ENCODE peak calls at places on chromosomes 16 and 17, in four cellular contexts. R is neural crest cell, G is fibroblast of mammary gland, F is LNCaP clone FGC. C is an unnamed sample.

GRCh38 chr16:47925811-47926460 is 229.9 kb downstream of the ABCC12 start:
- DNase-seq in F (no peak), R (no peak), G (no peak), C (no peak)

GRCh38 chr16:50502616-50503000 is 45.6 kb upstream of the NKD1 start:
- DNase-seq in F (no peak), R (no peak), G (no peak), C (no peak)

GRCh38 chr16:53829186-53829747 is 125.3 kb downstream of the FTO start:
- DNase-seq in R (no peak), F (no peak), G (peak; percentile 45), C (no peak)

GRCh38 chr16:56551796-56552738 is 12.8 kb upstream of the MT4 start:
- DNase-seq in F (peak; percentile 95), G (no peak), R (no peak), C (no peak)

GRCh38 chr16:66266436-66267286 is 99.8 kb upstream of the CDH5 start:
- DNase-seq in R (no peak), G (peak; percentile 98), F (no peak), C (no peak)

GRCh38 chr17:56284501-56284900 is 131.2 kb downstream of the ANKFN1 start:
- DNase-seq in F (no peak), R (no peak), G (no peak), C (no peak)

GRCh38 chr17:68863091-68863652 is 92.0 kb downstream of the ABCA8 start:
- DNase-seq in R (no peak), F (no peak), G (no peak), C (no peak)

GRCh38 chr16:20910781-20911321 is 10.3 kb downstream of the LYRM1 start:
- DNase-seq in R (no peak), G (peak; percentile 95), F (no peak), C (no peak)

GRCh38 chr17:70808596-70808995 is 639.3 kb downstream of the KCNJ2 start:
- DNase-seq in G (no peak), F (no peak), R (no peak), C (peak; percentile 2)

GRCh38 chr16:79329967-79330366 is 270.6 kb downstream of the MAF start:
- DNase-seq in G (no peak), R (no peak), F (no peak), C (no peak)

GRCh38 chr17:4492762-4493561 is 5.7 kb upstream of the SPNS2 start:
- DNase-seq in G (peak; percentile 30), F (peak; percentile 23), R (peak; percentile 95), C (no peak)

GRCh38 chr16:4159726-4160125 is 43.5 kb upstream of the ADCY9 start:
- DNase-seq in G (peak; percentile 38), F (no peak), R (no peak), C (no peak)

GRCh38 chr16:27698266-27698665 is 148.3 kb downstream of the KATNIP start:
- DNase-seq in F (no peak), R (peak; percentile 50), G (no peak), C (no peak)

GRCh38 chr17:13297198-13297597 is 279.4 kb upstream of the ELAC2 start:
- DNase-seq in R (no peak), F (peak; percentile 85), G (no peak), C (no peak)

GRCh38 chr16:71933913-71934696 is 38.8 kb downstream of the IST1 start:
- DNase-seq in F (no peak), G (peak; percentile 65), R (no peak), C (no peak)

GRCh38 chr16:48383877-48384304 is 1.3 kb downstream of the SIAH1 start:
- DNase-seq in F (peak; percentile 65), G (no peak), R (no peak), C (peak; percentile 34)

GRCh38 chr16:426906-427249 is 1.4 kb downstream of the RAB11FIP3 start:
- DNase-seq in F (no peak), R (no peak), G (no peak), C (no peak)

GRCh38 chr16:22070361-22071351 is 21.7 kb upstream of the VWA3A start:
- DNase-seq in G (peak; percentile 86), R (no peak), F (peak; percentile 41), C (no peak)

GRCh38 chr16:77304883-77305282 is 105.7 kb downstream of the SYCE1L start:
- DNase-seq in G (no peak), F (peak; percentile 87), R (no peak), C (no peak)

GRCh38 chr16:46896314-46896968 is 12.3 kb downstream of the GPT2 start:
- DNase-seq in F (no peak), G (peak; percentile 41), R (no peak), C (no peak)

GRCh38 chr17:68613739-68614298 is 12.7 kb upstream of the FAM20A start:
- DNase-seq in R (peak; percentile 51), F (no peak), G (peak; percentile 75), C (peak; percentile 34)

GRCh38 chr17:43983515-43984411 is 20.7 kb upstream of the NAGS start:
- DNase-seq in G (no peak), R (peak; percentile 26), F (no peak), C (no peak)

GRCh38 chr17:61338874-61339478 is 60.7 kb upstream of the TBX2 start:
- DNase-seq in G (peak; percentile 90), F (no peak), R (no peak), C (no peak)

GRCh38 chr17:81295678-81296381 is 723 bp upstream of the SLC38A10 start:
- DNase-seq in R (no peak), F (peak; percentile 63), G (peak; percentile 39), C (peak; percentile 74)

GRCh38 chr17:40765657-40766056 is 6.3 kb downstream of the KRT26 start:
- DNase-seq in G (no peak), R (no peak), F (no peak), C (no peak)

GRCh38 chr17:951388-952132 is 28.0 kb downstream of the NXN start:
- DNase-seq in G (peak; percentile 86), R (peak; percentile 42), F (no peak), C (no peak)

GRCh38 chr16:69267633-69268032 is 43.5 kb upstream of the VPS4A start:
- DNase-seq in G (no peak), F (no peak), R (no peak), C (no peak)

GRCh38 chr17:19005789-19006430 is 1.3 kb upstream of the FAM83G start:
- DNase-seq in G (no peak), R (no peak), F (no peak), C (no peak)

GRCh38 chr17:59783221-59784016 is 76.0 kb downstream of the VMP1 start:
- DNase-seq in F (no peak), R (no peak), G (peak; percentile 79), C (no peak)

GRCh38 chr17:64273006-64273405 is 9.9 kb upstream of the TEX2 start:
- DNase-seq in R (no peak), G (no peak), F (no peak), C (no peak)

GRCh38 chr17:2063306-2064146 is 8.6 kb downstream of the HIC1 start:
- DNase-seq in G (peak; percentile 88), F (no peak), R (no peak), C (no peak)

GRCh38 chr17:36212958-36213357 is 2.1 kb downstream of the CCL4L2 start:
- DNase-seq in R (no peak), G (no peak), F (no peak), C (no peak)

GRCh38 chr17:82350182-82351030 is 8.6 kb upstream of the TEX19 start:
- DNase-seq in F (no peak), R (no peak), G (no peak), C (peak; percentile 55)

GRCh38 chr16:1456951-1457350 is 12.6 kb upstream of the CCDC154 start:
- DNase-seq in R (no peak), G (no peak), F (no peak), C (no peak)

GRCh38 chr17:77287432-77288068 is 146.8 kb downstream of the SEC14L1 start:
- DNase-seq in R (no peak), G (peak; percentile 91), F (peak; percentile 97), C (no peak)

GRCh38 chr17:50556803-50557202 is 3.7 kb upstream of the CACNA1G start:
- DNase-seq in F (no peak), R (no peak), G (no peak), C (no peak)

GRCh38 chr16:23420011-23420410 is 33.0 kb downstream of the COG7 start:
- DNase-seq in R (no peak), F (no peak), G (no peak), C (no peak)

GRCh38 chr17:54861469-54861983 is 39.1 kb upstream of the TOM1L1 start:
- DNase-seq in F (no peak), R (no peak), G (no peak), C (no peak)

GRCh38 chr17:74040291-74040690 is 163.2 kb upstream of the RPL38 start:
- DNase-seq in G (no peak), R (no peak), F (no peak), C (no peak)

GRCh38 chr17:47895856-47896671 is at the start of gene SP2:
- DNase-seq in G (peak; percentile 100), F (peak; percentile 100), R (peak; percentile 100), C (peak; percentile 98)
- TF ChIP-seq CTCF in G (no peak), F (no peak), R (no peak), C (peak; percentile 15)

DNA sequence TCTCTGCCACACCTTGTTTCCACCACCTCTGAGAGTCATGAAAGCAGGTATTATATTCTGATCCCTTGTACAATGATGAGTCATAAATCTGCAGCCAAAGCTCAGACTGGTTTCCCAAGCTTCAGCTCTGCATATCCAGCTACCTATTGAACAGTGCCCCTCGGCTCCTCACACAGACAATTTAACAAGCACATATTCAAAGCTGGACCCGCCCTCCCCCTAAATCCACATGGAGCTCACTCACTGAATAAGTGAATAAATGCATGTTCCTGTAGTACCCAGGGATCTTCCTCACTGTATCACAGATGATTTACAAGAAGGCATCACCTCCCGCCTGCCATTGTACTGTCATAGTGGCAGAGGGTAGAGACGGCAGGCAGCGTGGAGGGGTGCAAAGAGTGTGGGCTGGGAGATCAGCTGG is 516.4 kb downstream of the GRIN2A start:
- DNase-seq in F (no peak), G (no peak), R (no peak), C (no peak)
- TF ChIP-seq CTCF in F (no peak), G (no peak), R (no peak), C (no peak)

GRCh38 chr16:88820335-88821025 is 8.8 kb upstream of the APRT start:
- DNase-seq in R (no peak), G (no peak), F (no peak), C (no peak)

GRCh38 chr16:88822281-88823040 is 10.7 kb upstream of the APRT start:
- DNase-seq in R (no peak), F (no peak), G (no peak), C (no peak)

GRCh38 chr16:88818610-88818874 is 6.8 kb upstream of the APRT start:
- DNase-seq in G (no peak), F (no peak), R (no peak), C (no peak)

GRCh38 chr16:88819126-88819525 is 7.4 kb upstream of the APRT start:
- DNase-seq in F (no peak), G (no peak), R (no peak), C (no peak)

GRCh38 chr16:88821168-88821850 is 9.6 kb upstream of the APRT start:
- DNase-seq in R (no peak), G (no peak), F (no peak), C (no peak)
- TF ChIP-seq CTCF in R (no peak), G (no peak), F (peak; percentile 23), C (no peak)

GRCh38 chr16:12356622-12357365 is 380.3 kb downstream of the SNX29 start:
- DNase-seq in R (no peak), F (no peak), G (no peak), C (no peak)
- TF ChIP-seq CTCF in R (no peak), F (no peak), G (no peak), C (no peak)